ENCODE peak calls at places on chromosomes 16 and 17, in nine cellular contexts. E is osteoblast; Q is T-helper 9 cell; X is mesenteric fat pad; R is RCC 7860; H is midbrain; D is astrocyte of the hippocampus; C is activated CD4-positive, alpha-beta T cell treated with anti-CD3 and anti-CD28 coated beads for 48 hours; P is neural progenitor cell. B is an unnamed sample.

GRCh38 chr17:17782425-17783120 is 54.2 kb downstream of the SREBF1 start:
- DNase-seq in E (no peak), Q (no peak), X (no peak), R (no peak), H (no peak), D (peak; percentile 53), C (no peak), P (peak; percentile 72), B (no peak)

GRCh38 chr17:7713782-7714181 is 3.8 kb upstream of the DNAH2 start:
- DNase-seq in E (peak; percentile 76), Q (no peak), X (no peak), R (no peak), H (no peak), D (no peak), C (no peak), P (no peak), B (no peak)

GRCh38 chr17:41567317-41567716 is 4.5 kb downstream of the KRT9 start:
- DNase-seq in E (no peak), Q (no peak), X (no peak), R (no peak), H (no peak), D (no peak), C (no peak), P (no peak), B (no peak)

GRCh38 chr16:80391095-80391494 is 149.7 kb upstream of the DYNLRB2 start:
- DNase-seq in E (no peak), Q (no peak), X (no peak), R (no peak), H (no peak), D (no peak), C (no peak), P (no peak), B (no peak)

GRCh38 chr17:65013613-65014391 is 42.7 kb downstream of the GNA13 start:
- DNase-seq in E (no peak), Q (peak; percentile 7), X (no peak), R (peak; percentile 46), H (no peak), D (peak; percentile 94), C (peak; percentile 40), P (no peak), B (no peak)

GRCh38 chr16:31083556-31083955 is 5.2 kb downstream of the PRSS53 start:
- DNase-seq in E (peak; percentile 82), Q (no peak), X (no peak), R (no peak), H (no peak), D (no peak), C (no peak), P (no peak), B (no peak)

GRCh38 chr16:67546761-67547422 is 15.4 kb upstream of the CTCF start:
- DNase-seq in E (peak; percentile 97), Q (peak; percentile 75), X (no peak), R (peak; percentile 43), H (peak; percentile 80), D (peak; percentile 84), C (peak; percentile 79), P (peak; percentile 86), B (no peak)

GRCh38 chr17:70848785-70849184 is 679.5 kb downstream of the KCNJ2 start:
- DNase-seq in E (no peak), Q (no peak), X (no peak), R (peak; percentile 58), H (no peak), D (peak; percentile 68), C (no peak), P (no peak), B (no peak)

GRCh38 chr16:48378836-48379235 is 6.4 kb downstream of the SIAH1 start:
- DNase-seq in E (peak; percentile 41), Q (no peak), X (no peak), R (no peak), H (no peak), D (no peak), C (no peak), P (no peak), B (no peak)

GRCh38 chr17:77690271-77691161 is 268.0 kb upstream of the TNRC6C start:
- DNase-seq in E (peak; percentile 85), Q (no peak), X (peak; percentile 59), R (no peak), H (no peak), D (no peak), C (peak; percentile 21), P (no peak), B (no peak)

GRCh38 chr16:89246383-89246902 is 28.9 kb downstream of the ZNF778 start:
- DNase-seq in E (no peak), Q (no peak), X (no peak), R (no peak), H (no peak), D (no peak), C (no peak), P (no peak), B (no peak)

GRCh38 chr17:19485800-19486340 is 47.8 kb upstream of the SLC47A1 start:
- DNase-seq in E (no peak), Q (no peak), X (peak; percentile 67), R (no peak), H (no peak), D (no peak), C (no peak), P (no peak), B (no peak)

GRCh38 chr16:12320298-12320706 is 343.8 kb downstream of the SNX29 start:
- DNase-seq in E (peak; percentile 93), Q (no peak), X (no peak), R (peak; percentile 96), H (no peak), D (peak; percentile 48), C (no peak), P (no peak), B (no peak)

GRCh38 chr16:57485916-57486857 is at the start of gene DOK4:
- DNase-seq in E (peak; percentile 100), Q (peak; percentile 78), X (peak; percentile 96), R (peak; percentile 37), H (peak; percentile 37), D (peak; percentile 90), C (peak; percentile 88), P (peak; percentile 93), B (no peak)

GRCh38 chr17:39754958-39755549 is 17.3 kb downstream of the GRB7 start:
- DNase-seq in E (peak; percentile 81), Q (no peak), X (peak; percentile 89), R (no peak), H (no peak), D (no peak), C (no peak), P (peak; percentile 34), B (no peak)

GRCh38 chr16:65071371-65072311 is 50.2 kb downstream of the CDH11 start:
- DNase-seq in E (no peak), Q (no peak), X (no peak), R (no peak), H (peak; percentile 90), D (peak; percentile 14), C (no peak), P (no peak), B (no peak)

GRCh38 chr17:34769049-34769448 is 189.7 kb downstream of the TMEM132E start:
- DNase-seq in E (no peak), Q (no peak), X (peak; percentile 16), R (no peak), H (no peak), D (no peak), C (no peak), P (no peak), B (no peak)

GRCh38 chr17:71284032-71284755 is 836.6 kb upstream of the SOX9 start:
- DNase-seq in E (no peak), Q (no peak), X (no peak), R (no peak), H (no peak), D (peak; percentile 17), C (no peak), P (no peak), B (no peak)

GRCh38 chr16:27426423-27427408 is 24.7 kb downstream of the IL21R start:
- DNase-seq in E (peak; percentile 97), Q (peak; percentile 55), X (peak; percentile 83), R (peak; percentile 91), H (no peak), D (peak; percentile 89), C (peak; percentile 85), P (no peak), B (no peak)

GRCh38 chr17:74231846-74232713 is 18.7 kb downstream of the TTYH2 start:
- DNase-seq in E (no peak), Q (no peak), X (no peak), R (no peak), H (no peak), D (no peak), C (no peak), P (peak; percentile 64), B (peak; percentile 45)

GRCh38 chr17:17429222-17429621 is 47.6 kb upstream of the MED9 start:
- DNase-seq in E (no peak), Q (no peak), X (no peak), R (no peak), H (no peak), D (no peak), C (no peak), P (no peak), B (no peak)

GRCh38 chr17:79180358-79181005 is 105.9 kb downstream of the ENGASE start:
- DNase-seq in E (no peak), Q (no peak), X (no peak), R (no peak), H (no peak), D (no peak), C (no peak), P (no peak), B (no peak)

GRCh38 chr16:4494746-4495490 is 18.7 kb downstream of the HMOX2 start:
- DNase-seq in E (peak; percentile 83), Q (no peak), X (no peak), R (peak; percentile 89), H (no peak), D (peak; percentile 69), C (no peak), P (no peak), B (no peak)

GRCh38 chr16:79021991-79022390 is 578.5 kb downstream of the MAF start:
- DNase-seq in E (no peak), Q (no peak), X (peak; percentile 62), R (no peak), H (no peak), D (no peak), C (no peak), P (no peak), B (no peak)

GRCh38 chr17:73335591-73336503 is 24.0 kb upstream of the CDC42EP4 start:
- DNase-seq in E (peak; percentile 57), Q (no peak), X (no peak), R (no peak), H (no peak), D (no peak), C (no peak), P (no peak), B (no peak)

GRCh38 chr16:87062569-87063442 is 254.4 kb downstream of the C16orf95 start:
- DNase-seq in E (peak; percentile 97), Q (peak; percentile 13), X (no peak), R (peak; percentile 39), H (peak; percentile 71), D (peak; percentile 91), C (peak; percentile 81), P (peak; percentile 94), B (peak; percentile 11)

GRCh38 chr16:426115-426905 is 861 bp downstream of the RAB11FIP3 start:
- DNase-seq in E (peak; percentile 90), Q (no peak), X (no peak), R (no peak), H (no peak), D (peak; percentile 57), C (peak; percentile 21), P (peak; percentile 42), B (no peak)

GRCh38 chr17:28949185-28950016 is 1.9 kb downstream of the PHF12 start:
- DNase-seq in E (no peak), Q (peak; percentile 26), X (no peak), R (no peak), H (peak; percentile 63), D (peak; percentile 74), C (peak; percentile 84), P (peak; percentile 86), B (no peak)